ENCODE peak calls at places on chromosomes 4 and X, in four cellular contexts. H is ACHN; V is CD8-positive, alpha-beta T cell; F is T-helper 2 cell. E is an unnamed sample.

GRCh38 chr4:178812866-178813265 is 1370.6 kb upstream of the AGA start:
- DNase-seq in V (no peak), F (no peak), H (no peak), E (no peak)

GRCh38 chr4:13537011-13537831 is 7.1 kb downstream of the NKX3-2 start:
- DNase-seq in V (no peak), H (no peak), F (no peak), E (no peak)

GRCh38 chr4:18051281-18051680 is 29.7 kb upstream of the LCORL start:
- DNase-seq in H (no peak), F (no peak), V (no peak), E (no peak)

GRCh38 chrX:16250296-16250695 is 83.0 kb downstream of the MAGEB17 start:
- DNase-seq in F (no peak), V (no peak), H (no peak), E (no peak)

GRCh38 chr4:3416270-3416669 is 25.5 kb upstream of the HGFAC start:
- DNase-seq in V (no peak), H (no peak), F (no peak), E (no peak)

GRCh38 chrX:53280703-53281320 is 572 bp downstream of the IQSEC2 start:
- DNase-seq in V (no peak), F (no peak), H (peak), E (no peak)

GRCh38 chrX:21678059-21678458 is 19.9 kb upstream of the KLHL34 start:
- DNase-seq in F (no peak), H (no peak), V (no peak), E (no peak)

GRCh38 chrX:24990585-24990984 is 25.2 kb downstream of the ARX start:
- DNase-seq in F (no peak), V (no peak), H (no peak), E (no peak)

GRCh38 chrX:83535417-83536244 is 27.5 kb downstream of the POU3F4 start:
- DNase-seq in H (peak), V (no peak), F (no peak), E (no peak)

GRCh38 chr4:38170800-38171199 is 210.6 kb downstream of the PTTG2 start:
- DNase-seq in V (no peak), H (no peak), F (no peak), E (no peak)

GRCh38 chr4:77582716-77583115 is 22.9 kb upstream of the CXCL13 start:
- DNase-seq in H (no peak), V (no peak), F (no peak), E (no peak)

GRCh38 chrX:123562342-123563146 is 170.3 kb downstream of the THOC2 start:
- DNase-seq in F (no peak), V (no peak), H (no peak), E (no peak)

GRCh38 chrX:82589410-82589809 is 918.7 kb upstream of the POU3F4 start:
- DNase-seq in F (no peak), H (no peak), V (no peak), E (no peak)

GRCh38 chr4:172850838-172851237 is 317.8 kb upstream of the GALNT7 start:
- DNase-seq in V (no peak), F (no peak), H (peak), E (no peak)

GRCh38 chr4:23921447-23921845 is 31.6 kb upstream of the PPARGC1A start:
- DNase-seq in H (no peak), V (no peak), F (no peak), E (no peak)

GRCh38 chrX:87900320-87900908 is 382.8 kb downstream of the KLHL4 start:
- DNase-seq in H (peak), V (no peak), F (no peak), E (no peak)

GRCh38 chr4:178063568-178063967 is 621.3 kb upstream of the AGA start:
- DNase-seq in H (no peak), F (no peak), V (no peak), E (no peak)

GRCh38 chr4:181688416-181688815 is 554.8 kb upstream of the TENM3 start:
- DNase-seq in H (no peak), F (no peak), V (no peak), E (no peak)

GRCh38 chr4:53455766-53456165 is 78.3 kb downstream of the FIP1L1 start:
- DNase-seq in V (no peak), F (no peak), H (no peak), E (no peak)

GRCh38 chr4:7045961-7046921 is 3.1 kb downstream of the TADA2B start:
- DNase-seq in H (peak), F (no peak), V (no peak), E (no peak)

GRCh38 chr4:52840531-52841350 is 21.4 kb upstream of the RASL11B start:
- DNase-seq in V (no peak), H (no peak), F (no peak), E (no peak)

GRCh38 chr4:17236686-17237085 is 275.2 kb downstream of the QDPR start:
- DNase-seq in F (no peak), H (no peak), V (no peak), E (no peak)

GRCh38 chrX:101229155-101229554 is 9.6 kb downstream of the DRP2 start:
- DNase-seq in F (no peak), V (no peak), H (peak), E (no peak)

GRCh38 chrX:37745354-37745753 is 34.5 kb upstream of the CYBB start:
- DNase-seq in F (peak), V (peak), H (peak), E (peak)

GRCh38 chr4:102715057-102715456 is 45.7 kb downstream of the MANBA start:
- DNase-seq in F (no peak), V (no peak), H (no peak), E (no peak)

GRCh38 chr4:141977433-141977832 is 341.1 kb downstream of the IL15 start:
- DNase-seq in H (no peak), V (no peak), F (no peak), E (no peak)

GRCh38 chrX:134026732-134027311 is 41.4 kb upstream of the GPC3 start:
- DNase-seq in H (peak), F (no peak), V (peak), E (no peak)